ENCODE peak calls at places on chromosomes 12 and 14, in four cellular contexts. One of them, this sample, is unnamed.
A peak's percentile ranks its signal among the peaks of the same experiment; 100 is the strongest.

GRCh38 chr12:83250866-83251265 is 564.2 kb downstream of the TMTC2 start:
- DNase-seq in EL: no peak
- DNase-seq in nephron progenitor cell: no peak
- DNase-seq in kidney tubule cell: no peak
- DNase-seq in this sample: no peak

GRCh38 chr12:27635349-27635972 is 60.8 kb upstream of the REP15 start:
- DNase-seq in EL: peak; percentile 67
- DNase-seq in nephron progenitor cell: no peak
- DNase-seq in kidney tubule cell: peak; percentile 57
- DNase-seq in this sample: no peak

GRCh38 chr12:126389215-126389841 is 1324.1 kb downstream of the AACS start:
- DNase-seq in EL: no peak
- DNase-seq in nephron progenitor cell: no peak
- DNase-seq in kidney tubule cell: no peak
- DNase-seq in this sample: no peak

GRCh38 chr12:3078086-3078820 is 1.1 kb downstream of the TSPAN9 start:
- DNase-seq in EL: no peak
- DNase-seq in nephron progenitor cell: no peak
- DNase-seq in kidney tubule cell: no peak
- DNase-seq in this sample: no peak

GRCh38 chr12:105223884-105224283 is 12.1 kb downstream of the APPL2 start:
- DNase-seq in EL: no peak
- DNase-seq in nephron progenitor cell: no peak
- DNase-seq in kidney tubule cell: no peak
- DNase-seq in this sample: no peak

GRCh38 chr14:43135877-43136411 is 1371.1 kb downstream of the FSCB start:
- DNase-seq in EL: no peak
- DNase-seq in nephron progenitor cell: no peak
- DNase-seq in kidney tubule cell: no peak
- DNase-seq in this sample: no peak

GRCh38 chr12:21502164-21502496 is 541 bp downstream of the GOLT1B start:
- DNase-seq in EL: peak; percentile 43
- DNase-seq in nephron progenitor cell: no peak
- DNase-seq in kidney tubule cell: peak; percentile 35
- DNase-seq in this sample: no peak

GRCh38 chr12:55935742-55936151 is 4.8 kb downstream of the DGKA start:
- DNase-seq in EL: no peak
- DNase-seq in nephron progenitor cell: no peak
- DNase-seq in kidney tubule cell: no peak
- DNase-seq in this sample: no peak

GRCh38 chr12:26287666-26288408 is 92.5 kb downstream of the SSPN start:
- DNase-seq in EL: no peak
- DNase-seq in nephron progenitor cell: no peak
- DNase-seq in kidney tubule cell: peak; percentile 96
- DNase-seq in this sample: no peak

GRCh38 chr12:57810450-57810849 is 8.1 kb downstream of the AVIL start:
- DNase-seq in EL: peak; percentile 55
- DNase-seq in nephron progenitor cell: no peak
- DNase-seq in kidney tubule cell: peak; percentile 79
- DNase-seq in this sample: no peak

GRCh38 chr14:38212996-38213395 is 5.3 kb downstream of the SSTR1 start:
- DNase-seq in EL: no peak
- DNase-seq in nephron progenitor cell: no peak
- DNase-seq in kidney tubule cell: no peak
- DNase-seq in this sample: no peak

GRCh38 chr14:101823081-101823480 is 61.6 kb downstream of the PPP2R5C start:
- DNase-seq in EL: no peak
- DNase-seq in nephron progenitor cell: no peak
- DNase-seq in kidney tubule cell: no peak
- DNase-seq in this sample: no peak

GRCh38 chr12:123889848-123890535 is 82.6 kb downstream of the CCDC92 start:
- DNase-seq in EL: no peak
- DNase-seq in nephron progenitor cell: no peak
- DNase-seq in kidney tubule cell: no peak
- DNase-seq in this sample: no peak

GRCh38 chr12:47276253-47277070 is 196.7 kb upstream of the AMIGO2 start:
- DNase-seq in EL: peak; percentile 66
- DNase-seq in nephron progenitor cell: no peak
- DNase-seq in kidney tubule cell: peak; percentile 77
- DNase-seq in this sample: no peak

GRCh38 chr14:68018598-68018997 is 199.0 kb downstream of the RAD51B start:
- DNase-seq in EL: peak; percentile 36
- DNase-seq in nephron progenitor cell: no peak
- DNase-seq in kidney tubule cell: peak; percentile 64
- DNase-seq in this sample: no peak

GRCh38 chr12:121958521-121959240 is 40.3 kb downstream of the CFAP251 start:
- DNase-seq in EL: peak; percentile 21
- DNase-seq in nephron progenitor cell: no peak
- DNase-seq in kidney tubule cell: no peak
- DNase-seq in this sample: no peak

GRCh38 chr12:27201169-27201568 is 42.9 kb upstream of the STK38L start:
- DNase-seq in EL: no peak
- DNase-seq in nephron progenitor cell: no peak
- DNase-seq in kidney tubule cell: no peak
- DNase-seq in this sample: no peak

GRCh38 chr12:28340261-28340660 is 150.0 kb downstream of the CCDC91 start:
- DNase-seq in EL: peak; percentile 36
- DNase-seq in nephron progenitor cell: no peak
- DNase-seq in kidney tubule cell: peak; percentile 13
- DNase-seq in this sample: no peak

GRCh38 chr14:51566831-51567582 is 84.7 kb upstream of the FRMD6 start:
- DNase-seq in EL: no peak
- DNase-seq in nephron progenitor cell: no peak
- DNase-seq in kidney tubule cell: no peak
- DNase-seq in this sample: no peak

GRCh38 chr14:104101651-104102281 is 16.3 kb downstream of the ASPG start:
- DNase-seq in EL: no peak
- DNase-seq in nephron progenitor cell: peak; percentile 5
- DNase-seq in kidney tubule cell: no peak
- DNase-seq in this sample: no peak

GRCh38 chr12:75634244-75635222 is 123.1 kb upstream of the KRR1 start:
- DNase-seq in EL: no peak
- DNase-seq in nephron progenitor cell: no peak
- DNase-seq in kidney tubule cell: no peak
- DNase-seq in this sample: no peak

GRCh38 chr12:46963977-46964376 is 115.4 kb upstream of the PCED1B start:
- DNase-seq in EL: peak; percentile 66
- DNase-seq in nephron progenitor cell: no peak
- DNase-seq in kidney tubule cell: peak; percentile 79
- DNase-seq in this sample: no peak

GRCh38 chr12:54261817-54262402 is 18.0 kb downstream of the CBX5 start:
- DNase-seq in EL: no peak
- DNase-seq in nephron progenitor cell: no peak
- DNase-seq in kidney tubule cell: peak; percentile 35
- DNase-seq in this sample: no peak

GRCh38 chr12:87054225-87054624 is 798.0 kb upstream of the MGAT4C start:
- DNase-seq in EL: no peak
- DNase-seq in nephron progenitor cell: no peak
- DNase-seq in kidney tubule cell: no peak
- DNase-seq in this sample: no peak

GRCh38 chr12:94062796-94063635 is 85.4 kb upstream of the PLXNC1 start:
- DNase-seq in EL: no peak
- DNase-seq in nephron progenitor cell: no peak
- DNase-seq in kidney tubule cell: peak; percentile 4
- DNase-seq in this sample: no peak

GRCh38 chr12:99131761-99132199 is 486.7 kb downstream of the APAF1 start:
- DNase-seq in EL: peak; percentile 14
- DNase-seq in nephron progenitor cell: peak; percentile 54
- DNase-seq in kidney tubule cell: no peak
- DNase-seq in this sample: peak; percentile 52

GRCh38 chr14:53450871-53451270 is 297.7 kb upstream of the DDHD1 start:
- DNase-seq in EL: peak; percentile 46
- DNase-seq in nephron progenitor cell: no peak
- DNase-seq in kidney tubule cell: peak; percentile 45
- DNase-seq in this sample: no peak

GRCh38 chr12:120529641-120530314 is 820 bp upstream of the COQ5 start:
- DNase-seq in EL: peak; percentile 45
- DNase-seq in nephron progenitor cell: no peak
- DNase-seq in kidney tubule cell: peak; percentile 64
- DNase-seq in this sample: no peak

GRCh38 chr12:106648736-106649135 is 65.9 kb downstream of the RFX4 start:
- DNase-seq in EL: peak; percentile 6
- DNase-seq in nephron progenitor cell: no peak
- DNase-seq in kidney tubule cell: peak; percentile 50
- DNase-seq in this sample: no peak

GRCh38 chr12:132837693-132838463 is 9.2 kb upstream of the GOLGA3 start:
- DNase-seq in EL: no peak
- DNase-seq in nephron progenitor cell: no peak
- DNase-seq in kidney tubule cell: no peak
- DNase-seq in this sample: no peak

GRCh38 chr12:12561305-12562015 is 1.2 kb downstream of the DUSP16 start:
- DNase-seq in EL: peak; percentile 56
- DNase-seq in nephron progenitor cell: peak; percentile 68
- DNase-seq in kidney tubule cell: peak; percentile 58
- DNase-seq in this sample: no peak

GRCh38 chr12:108806350-108806749 is 51.0 kb downstream of the SSH1 start:
- DNase-seq in EL: no peak
- DNase-seq in nephron progenitor cell: no peak
- DNase-seq in kidney tubule cell: no peak
- DNase-seq in this sample: no peak

GRCh38 chr12:123886258-123886657 is 86.4 kb downstream of the CCDC92 start:
- DNase-seq in EL: no peak
- DNase-seq in nephron progenitor cell: no peak
- DNase-seq in kidney tubule cell: no peak
- DNase-seq in this sample: no peak

GRCh38 chr12:26725517-26725916 is 107.5 kb downstream of the ITPR2 start:
- DNase-seq in EL: no peak
- DNase-seq in nephron progenitor cell: no peak
- DNase-seq in kidney tubule cell: no peak
- DNase-seq in this sample: no peak

GRCh38 chr12:30979371-30980259 is 53.1 kb downstream of the TSPAN11 start:
- DNase-seq in EL: no peak
- DNase-seq in nephron progenitor cell: no peak
- DNase-seq in kidney tubule cell: no peak
- DNase-seq in this sample: no peak

GRCh38 chr12:106584104-106585064 is 1.6 kb downstream of the RFX4 start:
- DNase-seq in EL: peak; percentile 16
- DNase-seq in nephron progenitor cell: peak; percentile 48
- DNase-seq in kidney tubule cell: no peak
- DNase-seq in this sample: no peak

GRCh38 chr12:110932048-110932447 is 11.7 kb upstream of the MYL2 start:
- DNase-seq in EL: no peak
- DNase-seq in nephron progenitor cell: peak; percentile 29
- DNase-seq in kidney tubule cell: no peak
- DNase-seq in this sample: no peak

GRCh38 chr12:4133636-4134433 is 139.7 kb upstream of the CCND2 start:
- DNase-seq in EL: no peak
- DNase-seq in nephron progenitor cell: no peak
- DNase-seq in kidney tubule cell: no peak
- DNase-seq in this sample: no peak